ENCODE peak calls at places on chromosome 5, in five cellular contexts. One of them, this sample, is unnamed.

GRCh38 chr5:13250450-13251291 is 693.8 kb downstream of the DNAH5 start:
- DNase-seq in lung: no peak
- DNase-seq in astrocyte: no peak
- DNase-seq in PC-3: peak
- DNase-seq in A549: peak
- DNase-seq in this sample: no peak

GRCh38 chr5:57887851-57888621 is 405.4 kb upstream of the ACTBL2 start:
- DNase-seq in PC-3: peak
- DNase-seq in lung: peak
- DNase-seq in A549: peak
- DNase-seq in astrocyte: peak
- DNase-seq in this sample: peak

GRCh38 chr5:128536229-128536860 is 1.7 kb downstream of the FBN2 start:
- DNase-seq in PC-3: no peak
- DNase-seq in astrocyte: no peak
- DNase-seq in lung: no peak
- DNase-seq in A549: no peak
- DNase-seq in this sample: no peak

GRCh38 chr5:119521232-119521631 is 68.9 kb downstream of the HSD17B4 start:
- DNase-seq in A549: no peak
- DNase-seq in lung: no peak
- DNase-seq in PC-3: no peak
- DNase-seq in astrocyte: no peak
- DNase-seq in this sample: no peak

GRCh38 chr5:152269533-152269932 is 135.5 kb downstream of the NMUR2 start:
- DNase-seq in astrocyte: no peak
- DNase-seq in PC-3: no peak
- DNase-seq in A549: no peak
- DNase-seq in lung: no peak
- DNase-seq in this sample: no peak

GRCh38 chr5:134534726-134535110 is 9.2 kb downstream of the JADE2 start:
- DNase-seq in astrocyte: no peak
- DNase-seq in PC-3: no peak
- DNase-seq in lung: no peak
- DNase-seq in A549: no peak
- DNase-seq in this sample: peak

GRCh38 chr5:17991775-17992174 is 357.5 kb downstream of the TAF11L14 start:
- DNase-seq in PC-3: no peak
- DNase-seq in A549: no peak
- DNase-seq in lung: no peak
- DNase-seq in astrocyte: no peak
- DNase-seq in this sample: no peak

GRCh38 chr5:111278824-111279504 is 54.8 kb downstream of the CAMK4 start:
- DNase-seq in PC-3: peak
- DNase-seq in A549: peak
- DNase-seq in astrocyte: no peak
- DNase-seq in lung: peak
- DNase-seq in this sample: peak

GRCh38 chr5:163338-163620 is 28.0 kb upstream of the LRRC14B start:
- DNase-seq in PC-3: no peak
- DNase-seq in lung: no peak
- DNase-seq in A549: no peak
- DNase-seq in astrocyte: no peak
- DNase-seq in this sample: no peak

GRCh38 chr5:125484272-125485002 is 738.0 kb upstream of the ZNF608 start:
- DNase-seq in A549: peak
- DNase-seq in PC-3: peak
- DNase-seq in astrocyte: peak
- DNase-seq in lung: peak
- DNase-seq in this sample: no peak

GRCh38 chr5:134127376-134127861 is 12.9 kb downstream of the TCF7 start:
- DNase-seq in astrocyte: peak
- DNase-seq in lung: no peak
- DNase-seq in PC-3: no peak
- DNase-seq in A549: no peak
- DNase-seq in this sample: no peak

GRCh38 chr5:18238321-18238720 is 604.1 kb downstream of the TAF11L14 start:
- DNase-seq in PC-3: no peak
- DNase-seq in A549: no peak
- DNase-seq in astrocyte: no peak
- DNase-seq in lung: no peak
- DNase-seq in this sample: no peak

GRCh38 chr5:165360366-165361142 is 1855.1 kb downstream of the MAT2B start:
- DNase-seq in astrocyte: no peak
- DNase-seq in A549: no peak
- DNase-seq in PC-3: no peak
- DNase-seq in lung: no peak
- DNase-seq in this sample: peak

GRCh38 chr5:101206534-101206933 is 303.5 kb upstream of the ST8SIA4 start:
- DNase-seq in PC-3: peak
- DNase-seq in lung: no peak
- DNase-seq in astrocyte: no peak
- DNase-seq in A549: no peak
- DNase-seq in this sample: no peak

GRCh38 chr5:81359108-81359507 is 34.8 kb downstream of the ACOT12 start:
- DNase-seq in lung: no peak
- DNase-seq in A549: no peak
- DNase-seq in PC-3: no peak
- DNase-seq in astrocyte: no peak
- DNase-seq in this sample: no peak

DNA sequence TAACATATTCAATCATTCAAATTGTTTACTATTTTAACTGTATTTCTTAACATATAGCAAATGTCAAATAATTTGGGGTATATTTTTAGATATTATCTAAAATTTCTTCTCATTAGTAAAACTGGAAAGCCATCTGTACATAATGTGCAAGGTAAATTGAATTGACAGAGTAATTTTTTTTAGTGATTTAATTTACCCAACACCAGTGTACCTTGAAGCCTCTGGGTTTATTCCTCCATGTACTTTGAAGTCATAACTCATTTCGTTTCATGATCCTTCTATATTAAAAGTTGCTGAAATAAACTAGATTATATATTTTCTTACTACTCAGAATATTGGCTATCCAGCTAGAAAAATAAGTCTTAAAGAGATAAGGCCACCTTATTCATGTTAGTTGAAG is 674.9 kb downstream of the PRR16 start:
- DNase-seq in A549: no peak
- DNase-seq in lung: no peak
- DNase-seq in astrocyte: no peak
- DNase-seq in PC-3: no peak
- DNase-seq in this sample: no peak
- H3K4me3 ChIP-seq in A549: no peak
- H3K4me3 ChIP-seq in lung: no peak
- H3K4me3 ChIP-seq in astrocyte: no peak
- H3K4me3 ChIP-seq in PC-3: no peak
- H3K4me3 ChIP-seq in this sample: no peak

GRCh38 chr5:31941356-31941755 is 232.8 kb downstream of the GOLPH3 start:
- DNase-seq in PC-3: no peak
- DNase-seq in astrocyte: no peak
- DNase-seq in lung: no peak
- DNase-seq in A549: no peak
- DNase-seq in this sample: no peak
- TF ChIP-seq CTCF in PC-3: no peak
- TF ChIP-seq CTCF in astrocyte: no peak
- TF ChIP-seq CTCF in lung: no peak
- TF ChIP-seq CTCF in A549: no peak
- TF ChIP-seq CTCF in this sample: no peak

GRCh38 chr5:55625913-55626312 is 86.2 kb downstream of the SLC38A9 start:
- DNase-seq in lung: no peak
- DNase-seq in A549: no peak
- DNase-seq in astrocyte: no peak
- DNase-seq in PC-3: no peak
- DNase-seq in this sample: no peak

GRCh38 chr5:55633574-55634203 is 78.4 kb downstream of the SLC38A9 start:
- DNase-seq in PC-3: peak
- DNase-seq in astrocyte: peak
- DNase-seq in A549: no peak
- DNase-seq in lung: peak
- DNase-seq in this sample: no peak

GRCh38 chr5:55626805-55627204 is 85.3 kb downstream of the SLC38A9 start:
- DNase-seq in A549: no peak
- DNase-seq in lung: no peak
- DNase-seq in astrocyte: no peak
- DNase-seq in PC-3: no peak
- DNase-seq in this sample: no peak

GRCh38 chr5:55625603-55625875 is 86.6 kb downstream of the SLC38A9 start:
- DNase-seq in astrocyte: no peak
- DNase-seq in A549: no peak
- DNase-seq in lung: no peak
- DNase-seq in PC-3: no peak
- DNase-seq in this sample: no peak

DNA sequence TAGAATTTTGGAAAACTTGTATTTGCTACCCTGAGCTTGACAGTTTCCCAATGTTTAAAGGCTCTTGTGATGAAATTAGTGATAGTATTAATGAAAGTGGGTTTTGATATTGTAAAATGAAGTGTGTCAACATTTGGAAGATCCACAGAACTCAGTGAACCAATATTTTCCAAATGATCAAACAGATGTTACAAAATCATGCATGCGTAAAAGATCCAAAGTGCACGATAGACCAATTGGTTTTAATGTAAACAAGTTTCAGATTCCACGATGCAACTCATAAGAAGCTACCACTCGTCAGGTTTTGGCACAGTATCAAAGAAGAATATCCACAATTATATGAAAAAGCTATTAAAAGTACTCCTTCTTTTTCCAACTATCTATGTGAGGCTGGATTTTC is 82.3 kb downstream of the SLC38A9 start:
- DNase-seq in lung: no peak
- DNase-seq in A549: no peak
- DNase-seq in astrocyte: no peak
- DNase-seq in PC-3: no peak
- DNase-seq in this sample: no peak
- H3K27ac ChIP-seq in lung: no peak
- H3K27ac ChIP-seq in A549: no peak
- H3K27ac ChIP-seq in astrocyte: no peak
- H3K27ac ChIP-seq in PC-3: no peak
- H3K27ac ChIP-seq in this sample: no peak

GRCh38 chr5:132422720-132423442 is 53.4 kb downstream of the SLC22A5 start:
- DNase-seq in PC-3: peak
- DNase-seq in lung: no peak
- DNase-seq in astrocyte: no peak
- DNase-seq in A549: no peak
- DNase-seq in this sample: peak

GRCh38 chr5:132421442-132421841 is 51.9 kb downstream of the SLC22A5 start:
- DNase-seq in PC-3: no peak
- DNase-seq in lung: no peak
- DNase-seq in astrocyte: no peak
- DNase-seq in A549: no peak
- DNase-seq in this sample: no peak

GRCh38 chr5:132425009-132425937 is 55.8 kb downstream of the SLC22A5 start:
- DNase-seq in A549: no peak
- DNase-seq in astrocyte: peak
- DNase-seq in PC-3: peak
- DNase-seq in lung: no peak
- DNase-seq in this sample: no peak

GRCh38 chr5:132424167-132424935 is 54.8 kb downstream of the SLC22A5 start:
- DNase-seq in A549: no peak
- DNase-seq in lung: no peak
- DNase-seq in astrocyte: no peak
- DNase-seq in PC-3: no peak
- DNase-seq in this sample: no peak

DNA sequence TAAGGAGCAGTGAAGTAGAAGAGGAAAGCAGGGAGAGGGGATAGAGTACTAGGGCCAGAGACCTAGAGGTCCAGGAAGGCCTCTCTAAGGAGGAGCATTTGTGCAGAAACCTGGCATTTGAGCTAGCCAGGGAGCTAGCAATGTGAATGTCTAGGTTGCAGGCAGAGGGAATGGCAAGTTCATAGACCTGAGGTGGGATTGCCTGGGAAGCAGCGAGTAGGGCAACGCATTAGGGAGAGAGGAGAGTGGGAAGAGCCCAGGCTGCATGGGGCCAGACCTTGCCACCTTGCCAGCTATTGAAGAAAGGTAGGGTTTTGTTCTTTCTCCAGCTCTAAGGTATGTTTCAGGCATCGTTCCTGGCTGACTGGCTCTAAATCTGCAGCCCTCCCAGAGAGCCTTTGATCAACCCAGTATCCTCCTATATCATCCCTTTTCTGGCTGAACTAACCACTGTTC is 54.0 kb downstream of the SLC22A5 start:
- DNase-seq in A549: no peak
- DNase-seq in PC-3: no peak
- DNase-seq in astrocyte: no peak
- DNase-seq in lung: no peak
- DNase-seq in this sample: no peak
- H3K4me3 ChIP-seq in A549: no peak
- H3K4me3 ChIP-seq in PC-3: no peak
- H3K4me3 ChIP-seq in astrocyte: no peak
- H3K4me3 ChIP-seq in lung: no peak
- H3K4me3 ChIP-seq in this sample: no peak

GRCh38 chr5:180090769-180091546 is 19.4 kb upstream of the RNF130 start:
- DNase-seq in astrocyte: peak
- DNase-seq in PC-3: peak
- DNase-seq in A549: no peak
- DNase-seq in lung: no peak
- DNase-seq in this sample: peak
- TF ChIP-seq CTCF in astrocyte: no peak
- TF ChIP-seq CTCF in PC-3: peak
- TF ChIP-seq CTCF in A549: peak
- TF ChIP-seq CTCF in lung: no peak
- TF ChIP-seq CTCF in this sample: peak

This sample was measured in WERI-Rb-1.